ENCODE peak calls at places on chromosomes 3 and 15, in nine cellular contexts. I, L, T, K, D, B, E, M and N are unnamed samples. For H3K36me3, the result is how much of the 10 kb centered on the place peaks cover.

GRCh38 chr15:44035781-44036699 is 159.0 kb downstream of the FRMD5 start:
- DNase-seq in E (no peak), L (no peak), T (no peak), M (no peak), D (no peak), B (no peak), K (no peak), I (no peak), N (peak)

GRCh38 chr15:40340740-40341400 is at the start of gene CCDC9B:
- DNase-seq in T (peak), E (no peak), D (peak), L (peak), K (peak), M (no peak), I (peak), B (no peak), N (no peak)

GRCh38 chr3:47324278-47324865 is 41.6 kb downstream of the KLHL18 start:
- DNase-seq in T (no peak), M (peak), K (no peak), E (peak), D (peak), B (peak), I (no peak), L (peak), N (peak)

GRCh38 chr3:155391583-155391982 is 98.1 kb upstream of the STRIT1 start:
- DNase-seq in B (peak), K (peak), I (no peak), D (peak), E (no peak), M (peak), T (no peak), L (peak), N (no peak)

GRCh38 chr3:79012946-79013362 is 754.8 kb downstream of the ROBO1 start:
- DNase-seq in T (no peak), D (peak), E (no peak), K (no peak), L (no peak), I (no peak), B (no peak), M (peak), N (no peak)

GRCh38 chr3:172649987-172650386 is 60.9 kb downstream of the NCEH1 start:
- DNase-seq in L (no peak), I (no peak), E (no peak), K (no peak), B (no peak), M (no peak), D (no peak), T (no peak), N (no peak)

GRCh38 chr15:35061171-35062163 is 23.6 kb downstream of the NANOGP8 start:
- DNase-seq in K (no peak), I (no peak), E (no peak), T (no peak), B (no peak), M (peak), D (peak), L (no peak), N (no peak)

GRCh38 chr3:9777695-9778023 is 7.9 kb upstream of the CAMK1 start:
- DNase-seq in T (peak), L (no peak), E (no peak), M (no peak), D (no peak), B (no peak), I (no peak), K (no peak), N (no peak)

GRCh38 chr15:96296264-96296663 is 34.2 kb upstream of the NR2F2 start:
- DNase-seq in D (no peak), K (no peak), T (no peak), E (no peak), L (peak), M (no peak), B (no peak), I (no peak), N (no peak)

GRCh38 chr15:50128266-50128665 is 9.2 kb upstream of the ATP8B4 start:
- DNase-seq in B (no peak), T (peak), D (no peak), M (peak), I (no peak), K (peak), L (no peak), E (no peak), N (no peak)

GRCh38 chr3:10816019-10816862 is at the start of gene SLC6A11:
- DNase-seq in D (no peak), E (peak), K (no peak), T (no peak), I (no peak), B (no peak), L (no peak), M (peak), N (no peak)

GRCh38 chr3:12303998-12304397 is 15.1 kb downstream of the PPARG start:
- DNase-seq in B (no peak), D (no peak), T (no peak), M (no peak), I (no peak), L (no peak), E (no peak), K (no peak), N (peak)

GRCh38 chr3:29183346-29184087 is 97.4 kb upstream of the RBMS3 start:
- DNase-seq in I (no peak), M (no peak), K (no peak), E (no peak), T (no peak), D (peak), B (no peak), L (peak), N (no peak)

GRCh38 chr15:92595506-92596337 is 59.9 kb downstream of the FAM174B start:
- DNase-seq in E (no peak), T (peak), M (no peak), L (no peak), I (peak), B (no peak), K (no peak), D (no peak), N (no peak)

GRCh38 chr3:16239776-16240175 is 25.0 kb downstream of the DPH3 start:
- DNase-seq in I (no peak), M (no peak), L (peak), T (no peak), E (no peak), K (no peak), B (no peak), D (no peak), N (no peak)

GRCh38 chr3:115525726-115526125 is 97.6 kb upstream of the GAP43 start:
- DNase-seq in B (no peak), I (no peak), E (no peak), D (no peak), T (no peak), L (no peak), K (no peak), M (no peak), N (no peak)

GRCh38 chr3:14156843-14157561 is 21.4 kb downstream of the XPC start:
- DNase-seq in T (no peak), D (no peak), E (no peak), M (no peak), I (no peak), K (no peak), L (no peak), B (no peak), N (no peak)
- H3K36me3 ChIP-seq in T (under half), D (half or more), E (half or more), M (under half), I (half or more), K (half or more), L (under half), B (half or more), N (under half)

GRCh38 chr3:58106640-58107039 is 98.4 kb downstream of the FLNB start:
- DNase-seq in L (no peak), D (no peak), E (no peak), I (no peak), T (no peak), K (no peak), B (no peak), M (no peak), N (no peak)
- H3K36me3 ChIP-seq in L (under half), D (under half), E (half or more), I (half or more), T (under half), K (half or more), B (half or more), M (under half), N (under half)

DNA sequence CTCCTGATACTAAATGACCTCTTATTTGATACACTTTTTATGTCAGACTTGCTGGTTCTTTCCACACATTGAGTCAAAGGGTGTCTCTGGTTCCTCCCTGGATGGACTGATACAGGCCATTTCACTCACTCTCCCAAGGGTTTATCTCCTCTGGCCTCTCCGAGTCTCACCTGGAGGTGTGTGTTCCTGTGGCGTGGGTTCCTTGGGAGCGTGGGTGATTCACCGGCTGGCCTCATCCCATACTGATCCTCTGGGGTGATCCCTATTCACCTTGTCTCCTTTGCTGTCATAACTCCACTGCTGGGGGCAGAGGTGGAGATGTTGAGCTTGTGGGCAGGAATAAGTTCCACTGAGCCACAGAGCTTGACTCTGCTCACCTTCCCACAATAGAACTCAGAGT is 61.1 kb downstream of the ST6GAL1 start:
- DNase-seq in E (no peak), K (no peak), T (no peak), I (no peak), D (no peak), B (no peak), M (no peak), L (no peak), N (no peak)
- H3K36me3 ChIP-seq in E (under half), K (under half), T (under half), I (under half), D (under half), B (under half), M (under half), L (under half), N (under half)

DNA sequence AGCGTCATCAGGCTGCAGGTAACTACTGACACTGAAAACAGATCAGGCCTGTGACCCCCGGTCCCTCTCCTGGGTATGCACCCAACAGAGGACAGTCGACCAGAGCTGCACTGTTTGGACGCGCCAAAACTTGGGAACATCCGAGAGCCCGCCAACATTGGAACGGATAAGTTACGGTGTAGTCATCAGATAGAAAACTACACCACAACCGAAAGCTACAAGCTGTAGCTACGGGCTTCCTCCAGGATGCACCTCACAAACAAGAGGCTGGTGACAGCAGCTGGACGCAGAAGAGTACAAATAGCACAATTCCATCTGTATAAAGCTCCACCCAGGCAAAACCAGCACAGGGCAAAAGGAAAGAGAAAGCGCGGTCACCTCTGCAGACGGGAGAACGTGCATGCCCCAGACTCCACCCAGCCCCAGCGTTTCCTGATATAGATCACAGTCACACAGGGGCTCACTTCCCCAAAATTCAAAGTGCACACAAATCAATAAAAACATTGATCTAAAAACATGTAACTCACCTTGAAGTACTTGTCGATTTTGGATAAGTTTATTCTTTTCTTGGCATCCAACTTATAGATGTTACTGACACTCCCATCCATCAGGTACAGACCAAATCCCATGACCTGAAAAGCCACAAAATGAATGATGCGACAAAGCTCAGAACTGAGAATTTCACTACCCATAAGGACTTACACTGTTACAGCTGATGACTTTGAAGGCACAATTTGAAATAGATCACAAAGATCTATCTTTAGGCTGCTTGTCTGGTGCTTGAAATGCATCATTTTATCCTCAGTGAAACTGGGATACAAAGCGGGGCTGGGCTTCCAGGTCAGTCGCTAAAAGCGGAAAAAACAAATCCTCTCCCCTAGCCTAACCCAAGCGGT is 43.3 kb downstream of the CYFIP1 start:
- DNase-seq in D (no peak), T (no peak), E (no peak), B (no peak), K (no peak), M (no peak), I (no peak), L (no peak), N (peak)
- H3K36me3 ChIP-seq in D (under half), T (under half), E (half or more), B (under half), K (half or more), M (under half), I (under half), L (under half), N (under half)

DNA sequence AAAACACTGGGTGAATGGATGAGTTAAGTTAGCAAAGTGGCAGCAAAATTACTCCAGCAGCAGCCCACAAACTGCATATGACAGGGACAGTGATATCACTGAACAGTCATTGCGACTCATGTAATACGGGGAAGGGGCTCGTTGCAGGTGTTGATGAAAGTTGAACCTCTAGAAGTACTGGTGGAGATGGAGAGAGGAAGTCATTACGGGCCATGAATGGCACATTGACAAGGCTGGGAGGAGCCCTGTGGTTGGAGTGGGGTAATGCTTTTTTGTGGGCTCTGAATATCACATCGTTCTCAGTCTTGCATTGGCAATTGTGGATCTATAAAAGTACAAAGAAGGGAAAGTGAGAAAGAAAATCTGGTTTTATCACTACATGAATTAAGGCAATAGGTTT is 278.1 kb downstream of the ZPLD1 start:
- DNase-seq in B (no peak), L (no peak), I (no peak), M (no peak), D (no peak), K (no peak), E (no peak), T (no peak), N (no peak)
- H3K36me3 ChIP-seq in B (under half), L (under half), I (under half), M (under half), D (under half), K (under half), E (under half), T (under half), N (under half)

GRCh38 chr3:52481819-52482521 is 13.2 kb upstream of the STAB1 start:
- DNase-seq in D (peak), E (peak), T (no peak), B (no peak), I (peak), L (peak), M (peak), K (no peak), N (no peak)
- H3K36me3 ChIP-seq in D (under half), E (half or more), T (under half), B (half or more), I (half or more), L (under half), M (under half), K (half or more), N (under half)

GRCh38 chr3:32884532-32885031 is 66.8 kb downstream of the TRIM71 start:
- DNase-seq in D (no peak), B (no peak), E (no peak), L (no peak), T (no peak), I (no peak), M (no peak), K (no peak), N (no peak)

GRCh38 chr3:32886296-32886695 is 65.1 kb upstream of the CCR4 start:
- DNase-seq in M (no peak), E (no peak), B (no peak), K (no peak), T (no peak), L (no peak), D (no peak), I (no peak), N (no peak)

GRCh38 chr3:32886911-32887310 is 64.5 kb upstream of the CCR4 start:
- DNase-seq in L (no peak), T (no peak), M (no peak), E (no peak), D (no peak), B (no peak), I (no peak), K (no peak), N (no peak)

GRCh38 chr3:32883817-32884216 is 66.0 kb downstream of the TRIM71 start:
- DNase-seq in B (no peak), T (no peak), L (no peak), D (no peak), K (no peak), E (no peak), M (no peak), I (no peak), N (no peak)

GRCh38 chr3:32885283-32885935 is 66.0 kb upstream of the CCR4 start:
- DNase-seq in T (no peak), B (no peak), I (no peak), D (no peak), M (no peak), E (no peak), L (no peak), K (no peak), N (no peak)
- H3K36me3 ChIP-seq in T (under half), B (under half), I (under half), D (under half), M (under half), E (half or more), L (under half), K (under half), N (under half)

DNA sequence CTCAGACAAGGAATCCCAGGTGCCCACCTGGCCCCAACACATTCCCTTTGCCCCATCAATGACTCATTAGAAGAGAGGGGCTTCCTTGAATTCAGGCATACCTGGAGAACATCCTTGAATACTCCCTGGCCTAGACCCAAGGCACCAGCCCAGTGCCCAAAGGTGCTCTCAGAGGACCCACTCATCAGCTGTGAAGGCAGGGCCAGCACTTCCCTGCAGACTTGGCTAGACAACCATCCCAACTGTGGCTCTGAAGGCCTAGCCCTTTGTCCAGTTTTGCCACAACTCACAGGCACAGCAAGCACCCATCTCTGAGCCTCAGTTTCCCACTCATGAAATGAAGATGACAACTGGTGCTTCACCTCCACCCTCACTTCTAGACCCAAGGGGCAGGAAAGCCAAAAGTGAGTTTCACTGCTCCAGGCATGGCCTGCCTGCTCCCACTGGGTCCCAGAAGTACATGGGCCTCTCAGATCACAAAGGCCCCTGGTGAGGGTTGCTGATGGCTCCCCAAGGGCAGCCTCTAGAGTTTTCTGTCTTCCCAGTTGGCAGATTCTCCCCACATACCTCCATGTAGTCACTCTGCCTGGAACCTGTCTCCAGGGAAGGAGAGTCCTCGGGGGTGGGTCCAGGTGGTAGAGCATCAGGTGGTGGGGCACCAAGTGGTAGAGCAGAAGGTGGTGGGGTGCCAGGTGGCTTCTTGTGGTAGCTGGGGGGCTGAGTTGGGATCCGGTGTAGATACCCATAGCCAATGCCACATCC is 7.5 kb downstream of the GORASP1 start:
- DNase-seq in I (no peak), E (no peak), T (no peak), B (no peak), D (no peak), K (no peak), L (no peak), M (no peak), N (no peak)
- H3K36me3 ChIP-seq in I (under half), E (half or more), T (under half), B (under half), D (under half), K (half or more), L (under half), M (under half), N (under half)